ENCODE peak calls at places on chromosomes 6 and 20, in ten cellular contexts. J, M, K, N, G, O, U, D, P and A are unnamed samples.
A peak's percentile ranks its signal among the peaks of the same experiment; 100 is the strongest.

GRCh38 chr20:1185781-1186334 is 1.1 kb upstream of the TMEM74B start:
- DNase-seq in G (peak; percentile 54), K (peak; percentile 84), D (peak; percentile 16), O (peak; percentile 49), N (peak; percentile 23), J (no peak), M (no peak), U (peak; percentile 70), P (peak; percentile 74), A (peak; percentile 62)

GRCh38 chr6:140980265-140980887 is 1152.3 kb upstream of the GJE1 start:
- DNase-seq in K (no peak), O (no peak), D (no peak), P (no peak), M (no peak), J (no peak), G (no peak), U (no peak), N (no peak), A (no peak)

GRCh38 chr6:491233-491632 is 99.7 kb downstream of the IRF4 start:
- DNase-seq in M (no peak), G (no peak), D (no peak), J (no peak), P (no peak), O (no peak), K (no peak), U (no peak), N (no peak), A (no peak)

GRCh38 chr6:122641818-122642217 is 31.6 kb downstream of the PKIB start:
- DNase-seq in G (no peak), J (no peak), K (no peak), D (no peak), P (no peak), N (no peak), U (no peak), O (no peak), M (no peak), A (no peak)

GRCh38 chr20:7673841-7674240 is 266.4 kb downstream of the HAO1 start:
- DNase-seq in J (no peak), M (no peak), K (no peak), G (no peak), U (no peak), N (no peak), D (peak; percentile 24), P (no peak), O (no peak), A (no peak)

GRCh38 chr6:162379762-162380409 is 347.7 kb downstream of the PRKN start:
- DNase-seq in N (no peak), G (no peak), P (no peak), O (no peak), K (no peak), J (no peak), U (no peak), D (no peak), M (no peak), A (no peak)

GRCh38 chr6:51959744-51960383 is 127.5 kb downstream of the PKHD1 start:
- DNase-seq in O (peak; percentile 82), D (peak; percentile 55), K (peak; percentile 85), N (no peak), G (peak; percentile 61), P (peak; percentile 83), J (peak; percentile 59), U (peak; percentile 80), M (peak; percentile 70), A (peak; percentile 85)

GRCh38 chr20:21076073-21076472 is 30.1 kb downstream of the LINC00237 start:
- DNase-seq in P (no peak), U (no peak), K (no peak), M (no peak), J (no peak), D (no peak), N (no peak), G (no peak), O (no peak), A (no peak)

GRCh38 chr20:10047427-10047826 is 12.6 kb downstream of the ANKEF1 start:
- DNase-seq in D (no peak), N (no peak), J (no peak), M (no peak), U (peak; percentile 62), G (no peak), P (peak; percentile 42), K (peak; percentile 57), O (no peak), A (peak; percentile 43)

GRCh38 chr20:64232794-64233193 is 22.8 kb upstream of the PCMTD2 start:
- DNase-seq in M (no peak), J (no peak), K (no peak), U (no peak), O (no peak), D (no peak), N (no peak), P (no peak), G (no peak), A (no peak)

GRCh38 chr6:167849846-167850459 is 23.2 kb downstream of the AFDN start:
- DNase-seq in N (no peak), U (no peak), O (peak; percentile 54), J (no peak), P (no peak), D (peak; percentile 95), K (no peak), G (no peak), M (no peak), A (no peak)

GRCh38 chr6:131159578-131159977 is 24.3 kb downstream of the AKAP7 start:
- DNase-seq in N (no peak), P (no peak), K (no peak), M (no peak), U (no peak), G (no peak), O (no peak), D (peak; percentile 87), J (no peak), A (no peak)

GRCh38 chr6:133187657-133188453 is 53.3 kb upstream of the EYA4 start:
- DNase-seq in U (no peak), N (no peak), P (no peak), O (no peak), K (no peak), G (no peak), D (no peak), J (no peak), M (no peak), A (no peak)

GRCh38 chr20:32006841-32007786 is 3.1 kb upstream of the CCM2L start:
- DNase-seq in U (no peak), J (no peak), O (no peak), D (no peak), M (no peak), P (no peak), N (no peak), G (no peak), K (no peak), A (no peak)

GRCh38 chr6:40774932-40775331 is 187.8 kb upstream of the LRFN2 start:
- DNase-seq in P (no peak), M (no peak), D (no peak), N (no peak), O (no peak), G (no peak), K (no peak), U (no peak), J (no peak), A (no peak)
- TF ChIP-seq CTCF in P (no peak), M (no peak), D (no peak), N (no peak), O (no peak), G (no peak), K (peak; percentile 45), U (peak; percentile 19), J (no peak), A (no peak)

GRCh38 chr6:82040405-82041221 is 206.9 kb downstream of the IBTK start:
- DNase-seq in G (peak; percentile 20), U (peak; percentile 47), K (peak; percentile 56), P (peak; percentile 39), O (no peak), M (no peak), N (no peak), D (peak; percentile 24), J (no peak), A (peak; percentile 43)
- TF ChIP-seq CTCF in G (peak; percentile 75), U (peak; percentile 51), K (peak; percentile 77), P (peak; percentile 71), O (peak; percentile 61), M (peak; percentile 53), N (peak; percentile 10), D (peak; percentile 87), J (peak; percentile 59), A (peak; percentile 77)

GRCh38 chr6:45947807-45948206 is 67.9 kb downstream of the CLIC5 start:
- DNase-seq in J (no peak), D (no peak), G (no peak), O (no peak), P (no peak), U (no peak), M (no peak), N (no peak), K (no peak), A (no peak)

GRCh38 chr6:45949256-45949655 is 66.4 kb downstream of the CLIC5 start:
- DNase-seq in P (no peak), K (no peak), M (no peak), G (no peak), U (no peak), J (no peak), O (no peak), D (peak; percentile 15), N (no peak), A (no peak)

GRCh38 chr6:45946887-45947286 is 68.8 kb downstream of the CLIC5 start:
- DNase-seq in G (no peak), M (no peak), K (no peak), O (no peak), D (no peak), P (no peak), J (no peak), N (no peak), U (no peak), A (no peak)

GRCh38 chr6:45942953-45943352 is 72.7 kb downstream of the CLIC5 start:
- DNase-seq in K (no peak), M (no peak), P (no peak), O (no peak), J (no peak), G (no peak), D (no peak), U (no peak), N (no peak), A (no peak)

DNA sequence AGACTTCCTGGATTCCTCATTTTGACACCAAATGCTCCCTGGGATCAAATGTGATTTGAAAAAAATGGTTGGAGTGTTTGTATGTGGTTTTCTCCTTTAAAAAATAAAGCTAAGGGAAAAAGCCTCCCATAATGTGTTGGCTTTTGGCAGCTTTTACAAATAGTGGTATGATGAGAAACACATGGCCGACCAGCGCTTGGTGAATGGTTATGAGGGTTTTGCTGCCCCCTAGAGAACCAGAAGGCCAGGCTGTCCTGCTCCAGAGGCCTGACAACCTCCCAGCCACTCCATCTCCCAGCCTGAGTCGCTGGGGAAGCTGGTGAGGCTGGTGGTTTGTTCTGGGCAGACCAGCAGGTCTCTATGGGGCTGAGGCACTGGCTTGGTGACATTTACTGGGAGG is 69.3 kb downstream of the CLIC5 start:
- DNase-seq in G (no peak), K (no peak), O (no peak), M (peak; percentile 67), J (peak; percentile 44), D (no peak), N (no peak), U (peak; percentile 45), P (no peak), A (no peak)
- TF ChIP-seq CTCF in G (peak; percentile 45), K (peak; percentile 61), O (no peak), M (no peak), J (peak; percentile 18), D (no peak), N (no peak), U (no peak), P (peak; percentile 16), A (peak; percentile 36)

GRCh38 chr6:88963139-88964090 is at the start of gene RNGTT:
- DNase-seq in M (peak; percentile 99), O (peak; percentile 99), P (peak; percentile 100), G (peak; percentile 97), N (peak; percentile 97), D (peak; percentile 98), J (peak; percentile 99), U (peak; percentile 97), K (peak; percentile 97), A (peak; percentile 98)
- TF ChIP-seq CTCF in M (no peak), O (no peak), P (no peak), G (no peak), N (no peak), D (no peak), J (no peak), U (no peak), K (no peak), A (no peak)